ENCODE peak calls at places on chromosome 13, in five cellular contexts. U is cardiac fibroblast, Y is brain microvascular endothelial cell, O is fibroblast of lung, D is AG10803. S is an unnamed sample.

GRCh38 chr13:75715598-75716523 is 79.7 kb downstream of the LMO7 start:
- DNase-seq in Y (no peak), O (peak), D (no peak), U (peak), S (peak)

GRCh38 chr13:23380534-23380933 is 53.0 kb downstream of the SACS start:
- DNase-seq in O (peak), Y (no peak), D (peak), U (peak), S (peak)

GRCh38 chr13:50685491-50685890 is 158.0 kb downstream of the DLEU7 start:
- DNase-seq in U (peak), O (peak), Y (peak), D (peak), S (peak)

GRCh38 chr13:102658678-102659077 is 36.2 kb downstream of the METTL21C start:
- DNase-seq in D (no peak), U (no peak), O (peak), Y (no peak), S (no peak)

GRCh38 chr13:73938375-73939070 is 195.7 kb downstream of the KLF12 start:
- DNase-seq in O (peak), U (peak), D (peak), Y (peak), S (peak)

GRCh38 chr13:54357284-54357933 is 1328.8 kb downstream of the OLFM4 start:
- DNase-seq in Y (no peak), U (no peak), O (no peak), D (no peak), S (no peak)

GRCh38 chr13:79398915-79399314 is 7.1 kb downstream of the RBM26 start:
- DNase-seq in O (peak), U (no peak), D (no peak), Y (peak), S (no peak)

GRCh38 chr13:31761951-31762350 is 22.6 kb downstream of the RXFP2 start:
- DNase-seq in D (peak), Y (peak), O (no peak), U (no peak), S (no peak)

GRCh38 chr13:45711952-45712351 is 9.8 kb downstream of the CBY2 start:
- DNase-seq in O (no peak), Y (no peak), U (no peak), D (no peak), S (no peak)

GRCh38 chr13:44692173-44692713 is 116.1 kb upstream of the TSC22D1 start:
- DNase-seq in O (peak), D (no peak), Y (peak), U (peak), S (no peak)

GRCh38 chr13:83057119-83057518 is 825.2 kb downstream of the SLITRK1 start:
- DNase-seq in O (peak), U (no peak), D (peak), Y (no peak), S (no peak)

GRCh38 chr13:57631607-57632275 is at the start of gene PCDH17:
- DNase-seq in O (peak), Y (peak), U (peak), D (peak), S (peak)

GRCh38 chr13:57633950-57634828 is 2.6 kb downstream of the PCDH17 start:
- DNase-seq in O (no peak), Y (no peak), U (no peak), D (no peak), S (no peak)

GRCh38 chr13:57632276-57633140 is 964 bp downstream of the PCDH17 start:
- DNase-seq in U (peak), Y (no peak), D (no peak), O (peak), S (peak)

GRCh38 chr13:57634829-57635165 is 3.3 kb downstream of the PCDH17 start:
- DNase-seq in U (no peak), O (no peak), Y (no peak), D (no peak), S (no peak)

DNA sequence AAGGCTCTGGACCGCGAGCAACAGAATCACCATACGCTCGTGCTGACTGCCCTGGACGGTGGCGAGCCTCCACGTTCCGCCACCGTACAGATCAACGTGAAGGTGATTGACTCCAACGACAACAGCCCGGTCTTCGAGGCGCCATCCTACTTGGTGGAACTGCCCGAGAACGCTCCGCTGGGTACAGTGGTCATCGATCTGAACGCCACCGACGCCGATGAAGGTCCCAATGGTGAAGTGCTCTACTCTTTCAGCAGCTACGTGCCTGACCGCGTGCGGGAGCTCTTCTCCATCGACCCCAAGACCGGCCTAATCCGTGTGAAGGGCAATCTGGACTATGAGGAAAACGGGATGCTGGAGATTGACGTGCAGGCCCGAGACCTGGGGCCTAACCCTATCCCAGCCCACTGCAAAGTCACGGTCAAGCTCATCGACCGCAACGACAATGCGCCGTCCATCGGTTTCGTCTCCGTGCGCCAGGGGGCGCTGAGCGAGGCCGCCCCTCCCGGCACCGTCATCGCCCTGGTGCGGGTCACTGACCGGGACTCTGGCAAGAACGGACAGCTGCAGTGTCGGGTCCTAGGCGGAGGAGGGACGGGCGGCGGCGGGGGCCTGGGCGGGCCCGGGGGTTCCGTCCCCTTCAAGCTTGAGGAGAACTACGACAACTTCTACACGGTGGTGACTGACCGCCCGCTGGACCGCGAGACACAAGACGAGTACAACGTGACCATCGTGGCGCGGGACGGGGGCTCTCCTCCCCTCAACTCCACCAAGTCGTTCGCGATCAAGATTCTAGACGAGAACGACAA is 1.8 kb downstream of the PCDH17 start:
- DNase-seq in O (peak), U (no peak), D (no peak), Y (no peak), S (peak)
- TF ChIP-seq CTCF in O (no peak), U (peak), D (no peak), Y (peak), S (peak)

DNA sequence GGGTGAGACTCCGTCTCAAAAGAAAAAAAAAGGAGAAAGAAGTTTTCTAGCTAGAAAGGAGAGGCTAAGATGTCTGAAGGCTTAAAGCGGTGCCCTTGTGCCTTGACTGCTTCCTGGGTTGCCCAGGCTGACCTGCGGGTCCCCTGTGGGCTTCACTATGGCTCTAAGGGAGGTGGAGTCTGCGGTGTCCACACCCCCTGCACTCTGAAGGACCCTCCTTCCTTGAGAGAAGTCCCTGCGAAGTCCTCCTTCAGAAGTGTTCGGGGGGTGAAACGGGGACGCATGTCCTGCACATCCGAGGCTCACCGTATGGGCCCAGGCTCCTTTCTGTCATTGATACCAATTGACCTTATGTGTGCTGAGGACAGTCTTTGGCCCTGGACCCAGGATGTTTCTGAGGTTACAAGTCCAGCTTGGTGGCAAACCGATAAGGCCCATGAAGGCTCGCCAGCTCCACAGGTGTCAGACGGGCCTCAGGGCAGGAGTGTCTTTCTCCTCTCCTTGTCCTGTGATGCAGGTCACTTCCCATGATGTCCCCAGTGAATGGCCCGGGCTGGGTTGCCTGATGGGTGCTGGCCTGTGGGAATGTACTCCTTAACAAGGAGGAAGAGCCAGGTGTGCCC is 11.6 kb upstream of the RNF113B start:
- DNase-seq in Y (no peak), O (no peak), D (no peak), U (no peak), S (no peak)
- H3K4me3 ChIP-seq in Y (no peak), O (no peak), D (no peak), U (no peak), S (no peak)

GRCh38 chr13:114043421-114044053 is 69.7 kb upstream of the C13orf46 start:
- DNase-seq in U (peak), O (peak), D (peak), Y (peak), S (peak)
- TF ChIP-seq CTCF in U (peak), O (peak), D (peak), Y (peak), S (peak)

GRCh38 chr13:110874508-110874960 is 40.3 kb downstream of the ANKRD10 start:
- DNase-seq in U (peak), D (peak), Y (peak), O (peak), S (peak)
- H3K4me3 ChIP-seq in U (peak), D (peak), Y (peak), O (peak), S (peak)

DNA sequence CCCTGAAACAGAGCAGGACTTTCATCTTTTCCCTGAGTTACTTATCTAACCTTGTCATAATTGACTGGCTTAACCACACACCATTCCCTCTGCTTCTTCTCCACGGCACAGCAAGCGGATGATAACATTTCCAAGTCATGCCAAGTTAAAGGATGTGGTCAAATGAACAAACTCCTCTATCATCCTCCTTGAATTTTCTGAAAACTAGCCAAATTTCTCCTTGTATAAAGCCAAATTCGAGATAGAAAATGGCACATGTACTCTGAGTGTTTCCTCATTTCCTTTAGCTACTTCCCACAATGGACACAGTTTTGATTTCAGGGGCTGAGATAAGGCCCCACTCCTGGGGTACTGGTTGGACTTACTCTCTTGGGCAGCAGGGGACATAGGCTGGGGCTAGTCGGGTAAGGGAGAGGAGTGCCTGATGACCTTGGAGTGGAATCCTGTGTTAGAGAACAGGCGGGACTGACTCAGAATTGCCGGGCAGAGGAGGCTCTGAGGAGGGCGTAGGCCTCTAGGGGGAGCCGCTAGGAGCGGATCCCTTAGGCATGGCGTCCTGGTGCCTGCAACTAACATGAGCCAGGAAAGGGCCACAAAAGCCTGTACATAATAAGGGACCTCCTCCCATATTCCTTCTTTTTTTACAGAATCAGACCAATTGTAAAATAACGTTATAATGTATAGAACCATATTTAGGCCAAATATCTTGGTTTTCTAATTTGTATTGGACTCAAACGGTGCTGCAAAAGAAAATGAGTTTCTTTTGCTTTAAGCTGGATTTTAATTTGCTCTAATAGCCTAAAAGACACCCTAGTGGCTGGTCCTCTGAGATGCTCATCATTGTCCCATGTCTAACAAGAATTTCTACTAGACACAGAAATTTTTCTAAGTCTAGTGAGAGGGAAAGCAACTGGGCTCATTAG is 20.4 kb upstream of the TMTC4 start:
- DNase-seq in U (peak), O (peak), Y (peak), D (peak), S (peak)
- TF ChIP-seq CTCF in U (peak), O (peak), Y (peak), D (peak), S (peak)

DNA sequence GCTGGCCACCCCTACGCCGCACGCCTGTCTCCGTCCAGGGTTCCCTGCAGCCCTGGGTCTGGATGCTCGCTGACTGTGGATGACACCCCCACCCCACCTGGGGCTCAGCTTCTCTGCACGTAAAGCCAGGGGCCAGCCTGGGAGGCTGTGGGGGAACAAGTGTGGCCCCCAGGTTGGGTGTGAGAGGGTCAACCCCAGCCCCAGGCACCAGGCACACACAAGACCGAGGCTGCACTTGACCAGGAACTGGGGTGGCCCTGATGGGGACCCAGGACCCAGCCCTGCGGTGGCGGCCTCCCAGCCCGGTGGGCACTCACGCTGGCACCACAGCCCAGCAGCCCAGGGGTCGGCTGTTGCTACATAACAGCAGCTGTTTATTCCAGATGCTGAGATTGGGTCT is 41.6 kb downstream of the GAS6 start:
- DNase-seq in D (no peak), O (no peak), U (no peak), Y (no peak), S (no peak)
- H3K4me3 ChIP-seq in D (no peak), O (no peak), U (no peak), Y (no peak), S (no peak)

DNA sequence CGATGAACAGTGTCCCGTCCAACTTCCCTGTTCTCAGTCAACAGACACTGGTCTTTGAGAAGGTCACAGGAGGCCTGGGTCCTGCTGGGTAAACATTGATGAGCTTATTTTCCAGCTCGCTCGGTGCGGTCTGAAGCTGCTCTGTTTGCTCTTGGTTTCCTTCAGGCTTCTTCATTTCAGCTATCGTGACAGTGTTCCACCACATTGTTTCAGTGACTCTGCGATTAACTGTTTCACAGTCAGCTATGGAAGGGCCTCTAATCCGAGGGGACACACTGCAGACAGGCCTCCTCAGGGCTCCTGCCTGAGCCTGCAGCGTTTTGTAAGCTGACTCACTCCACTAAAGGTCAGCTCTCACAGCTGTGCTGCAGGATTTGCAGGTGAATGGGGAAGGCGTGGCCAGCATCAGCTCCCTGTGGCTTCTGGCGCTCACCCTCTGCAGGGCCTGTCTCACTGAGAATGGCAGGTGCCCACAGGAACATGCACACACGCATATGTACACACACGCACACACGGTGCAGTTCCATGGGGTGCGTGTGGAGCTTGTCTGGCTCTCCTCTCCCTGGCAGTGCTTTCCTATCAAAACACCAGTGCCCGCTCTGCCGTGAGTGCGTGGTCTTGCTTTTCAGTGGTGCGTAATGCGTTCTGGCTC is 62.9 kb upstream of the MCF2L start:
- DNase-seq in D (no peak), Y (no peak), O (no peak), U (no peak), S (no peak)
- TF ChIP-seq CTCF in D (no peak), Y (no peak), O (no peak), U (no peak), S (no peak)

DNA sequence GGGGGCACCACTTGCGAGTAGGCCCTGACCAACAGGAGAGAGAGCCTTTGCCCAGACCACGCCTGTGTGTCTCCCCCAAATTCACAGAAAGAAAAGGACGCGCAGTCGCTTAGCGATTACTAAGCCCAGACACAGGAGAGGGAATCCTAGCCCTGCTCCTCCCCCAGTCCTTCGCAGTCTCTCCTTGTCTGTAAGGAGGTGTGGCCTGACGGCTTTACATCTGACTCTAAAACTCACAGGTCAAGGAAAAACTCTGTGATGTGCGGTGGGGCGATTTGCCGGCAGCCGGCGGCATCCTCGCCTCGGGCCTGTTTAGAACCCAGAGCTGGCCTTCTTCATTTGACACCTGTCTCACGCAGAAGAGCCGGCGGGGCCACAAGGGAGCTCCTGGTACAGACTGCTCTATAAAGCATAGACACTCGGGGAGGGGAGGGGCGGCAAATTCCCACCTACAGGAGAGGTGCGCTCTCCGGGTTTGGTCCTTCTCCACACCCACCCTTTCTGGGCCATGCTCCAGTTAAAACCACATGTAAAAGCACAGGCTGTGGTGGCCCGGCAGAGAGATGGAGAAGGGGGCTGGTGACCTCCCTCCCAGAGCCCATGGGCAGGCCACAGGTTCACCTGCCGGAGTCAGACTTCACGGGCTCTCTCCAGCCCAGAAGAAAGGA is 17.8 kb downstream of the GPR12 start:
- DNase-seq in O (no peak), Y (no peak), U (no peak), D (no peak), S (no peak)
- H3K4me3 ChIP-seq in O (no peak), Y (no peak), U (no peak), D (no peak), S (no peak)

GRCh38 chr13:24746618-24747247 is 17.2 kb upstream of the RNF17 start:
- DNase-seq in Y (no peak), O (no peak), U (no peak), D (no peak), S (no peak)
- TF ChIP-seq CTCF in Y (peak), O (no peak), U (no peak), D (no peak), S (peak)